ENCODE peak calls at places on chromosomes 4 and X, in eight cellular contexts. P, X, Q, V, F, E, J and T are unnamed samples.
A peak's percentile ranks its signal among the peaks of the same experiment; 100 is the strongest.

GRCh38 chr4:83618991-83619390 is 83.1 kb downstream of the GPAT3 start:
- DNase-seq in X (no peak), P (peak; percentile 28), E (peak; percentile 43), V (no peak), F (peak; percentile 20), Q (peak; percentile 46), J (no peak), T (no peak)

GRCh38 chr4:95869961-95870500 is 30.1 kb downstream of the PDHA2 start:
- DNase-seq in F (no peak), P (peak; percentile 14), J (no peak), X (no peak), Q (no peak), V (no peak), E (no peak), T (no peak)

GRCh38 chr4:68651932-68652331 is 18.5 kb downstream of the UGT2B15 start:
- DNase-seq in J (no peak), X (no peak), Q (no peak), P (no peak), V (no peak), F (no peak), E (no peak), T (no peak)

GRCh38 chr4:157045507-157046127 is 30.3 kb upstream of the GLRB start:
- DNase-seq in J (peak; percentile 17), P (peak; percentile 63), X (no peak), E (peak; percentile 70), F (no peak), V (no peak), Q (peak; percentile 77), T (no peak)

GRCh38 chr4:153242848-153243324 is 38.6 kb downstream of the TRIM2 start:
- DNase-seq in X (no peak), P (no peak), V (no peak), J (no peak), Q (no peak), E (no peak), F (no peak), T (peak; percentile 13)

GRCh38 chr4:93147524-93148212 is 680.9 kb upstream of the ATOH1 start:
- DNase-seq in J (peak; percentile 29), X (no peak), V (no peak), P (no peak), E (no peak), F (no peak), Q (no peak), T (no peak)

GRCh38 chr4:7186081-7186480 is 6.3 kb upstream of the SORCS2 start:
- DNase-seq in P (peak; percentile 42), J (no peak), X (no peak), V (peak; percentile 59), F (no peak), E (no peak), Q (peak; percentile 23), T (no peak)

GRCh38 chrX:53093177-53093655 is 726 bp upstream of the KANTR start:
- DNase-seq in V (peak; percentile 91), E (peak; percentile 61), Q (peak; percentile 87), P (peak; percentile 81), X (peak; percentile 88), F (peak; percentile 80), J (no peak), T (peak; percentile 93)

GRCh38 chr4:11616856-11617255 is 188.2 kb upstream of the HS3ST1 start:
- DNase-seq in V (no peak), X (no peak), Q (no peak), J (no peak), P (no peak), F (no peak), E (no peak), T (no peak)

GRCh38 chrX:3346436-3347329 is at the start of gene MXRA5:
- DNase-seq in V (no peak), F (peak; percentile 11), X (peak; percentile 76), E (no peak), P (peak; percentile 27), J (peak; percentile 21), Q (peak; percentile 66), T (peak; percentile 51)

GRCh38 chr4:96343836-96344235 is 503.9 kb downstream of the PDHA2 start:
- DNase-seq in P (no peak), V (no peak), E (no peak), F (no peak), J (no peak), Q (no peak), X (no peak), T (no peak)

GRCh38 chrX:70592091-70592490 is 147.5 kb downstream of the DLG3 start:
- DNase-seq in Q (peak; percentile 84), J (no peak), F (no peak), E (peak; percentile 57), V (no peak), P (no peak), X (no peak), T (no peak)

GRCh38 chr4:127505203-127505602 is 127.6 kb upstream of the INTU start:
- DNase-seq in X (no peak), Q (peak; percentile 56), E (peak; percentile 60), F (peak; percentile 37), V (no peak), J (no peak), P (peak; percentile 59), T (no peak)

GRCh38 chrX:84453351-84454246 is 48.7 kb downstream of the HDX start:
- DNase-seq in Q (no peak), X (no peak), V (no peak), F (peak; percentile 3), J (no peak), P (no peak), E (no peak), T (no peak)

DNA sequence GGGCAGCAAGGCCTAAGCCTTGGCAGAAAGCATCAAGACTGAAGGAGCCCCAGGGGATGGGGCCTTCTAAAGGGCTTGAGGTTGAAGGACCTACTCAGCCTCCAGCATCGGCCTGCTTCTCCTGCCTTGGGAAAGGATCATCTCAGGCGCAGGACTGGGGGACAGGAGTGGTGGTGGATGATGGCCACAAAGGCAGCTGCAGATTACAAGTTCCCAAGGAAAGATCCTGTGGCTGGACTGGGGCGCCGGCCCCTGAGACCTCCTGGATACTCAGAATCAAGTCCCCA is 1.6 kb upstream of the ELF4 start:
- DNase-seq in F (no peak), V (no peak), J (no peak), Q (no peak), E (no peak), P (no peak), X (no peak), T (no peak)
- H3K4me1 ChIP-seq in F (no peaks in the 10 kb centered on the region), V (peaks cover 7% of the 10 kb centered on the region), J (no peaks in the 10 kb centered on the region), Q (peaks cover 8% of the 10 kb centered on the region), E (peaks cover 67% of the 10 kb centered on the region), P (no peaks in the 10 kb centered on the region), X (no peaks in the 10 kb centered on the region), T (peaks cover 6% of the 10 kb centered on the region)

DNA sequence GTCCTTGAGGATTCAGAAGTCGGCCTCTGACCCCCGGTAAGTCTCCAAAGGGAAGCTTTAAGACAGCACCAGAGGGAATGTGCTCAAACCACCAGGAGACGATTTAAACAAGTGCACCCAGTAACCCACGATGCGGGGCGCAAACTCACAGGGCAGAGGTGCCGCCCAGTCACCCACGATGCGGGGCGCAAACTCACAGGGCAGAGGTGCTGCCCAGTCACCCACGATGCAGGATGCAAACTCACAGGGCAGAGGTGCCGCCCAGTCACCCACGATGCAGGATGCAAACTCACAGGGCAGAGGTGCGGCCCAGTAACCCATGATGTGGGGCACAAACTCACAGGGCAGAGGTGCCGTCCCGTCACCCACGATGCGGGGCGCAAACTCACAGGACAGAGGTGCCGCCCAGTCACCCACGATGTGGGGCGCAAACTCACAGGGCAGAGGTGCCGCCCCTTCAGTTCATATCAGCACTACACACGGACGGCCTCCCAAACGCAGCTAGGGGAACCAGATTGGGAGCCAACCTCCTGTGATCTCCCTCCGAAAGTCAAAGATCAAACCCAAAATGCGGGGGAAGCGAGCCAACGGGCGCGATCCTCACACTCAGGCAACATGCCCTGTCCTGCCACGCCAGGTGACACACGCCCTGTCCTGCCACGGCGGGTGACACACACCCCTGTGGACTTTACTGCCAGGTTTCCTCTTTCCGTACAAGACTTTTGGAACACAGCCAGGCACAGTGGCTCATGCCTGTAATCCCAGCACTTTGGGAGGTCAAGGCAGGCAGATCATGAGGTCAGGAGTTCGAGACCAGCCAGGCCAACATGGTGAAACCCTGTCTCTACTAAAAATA is 11.3 kb downstream of the PPP2R3B start:
- DNase-seq in P (no peak), V (no peak), E (no peak), F (no peak), J (no peak), Q (no peak), X (no peak), T (no peak)
- H3K4me1 ChIP-seq in P (peaks cover 26% of the 10 kb centered on the region), V (peaks cover 9% of the 10 kb centered on the region), E (no peaks in the 10 kb centered on the region), F (no peaks in the 10 kb centered on the region), J (peaks cover 9% of the 10 kb centered on the region), Q (no peaks in the 10 kb centered on the region), X (no peaks in the 10 kb centered on the region), T (peaks cover 25% of the 10 kb centered on the region)

GRCh38 chr4:41394362-41394960 is 137.7 kb downstream of the UCHL1 start:
- DNase-seq in E (no peak), X (no peak), J (no peak), V (no peak), Q (peak; percentile 16), F (no peak), P (no peak), T (no peak)

GRCh38 chr4:41396214-41396613 is 139.5 kb downstream of the UCHL1 start:
- DNase-seq in J (no peak), F (no peak), P (no peak), X (no peak), E (no peak), V (no peak), Q (no peak), T (no peak)

GRCh38 chr4:41400296-41400695 is 137.7 kb upstream of the LIMCH1 start:
- DNase-seq in F (no peak), X (no peak), V (no peak), Q (peak; percentile 27), E (no peak), P (no peak), J (no peak), T (no peak)

GRCh38 chr4:41396869-41397268 is 140.1 kb downstream of the UCHL1 start:
- DNase-seq in Q (no peak), V (no peak), P (no peak), X (no peak), J (no peak), E (no peak), F (no peak), T (no peak)

DNA sequence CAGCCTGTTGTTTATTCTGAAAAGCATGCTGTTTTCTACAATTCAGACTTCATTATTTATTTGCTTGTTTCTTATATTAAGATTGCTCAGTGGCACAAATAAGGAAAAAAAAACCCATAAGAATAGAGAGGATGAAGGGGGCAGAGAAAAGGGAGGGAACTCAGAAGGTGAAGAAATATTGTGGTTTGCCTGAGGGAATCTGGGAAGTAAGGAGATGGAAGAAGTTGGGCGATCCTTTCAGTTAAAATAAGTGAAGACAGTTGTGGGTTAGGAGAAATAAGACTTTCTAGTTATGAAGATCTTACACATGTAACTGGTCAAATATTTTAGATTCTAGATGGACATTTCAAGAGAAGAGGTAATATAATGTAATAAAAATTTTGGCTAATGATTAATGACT is 138.8 kb upstream of the LIMCH1 start:
- DNase-seq in V (no peak), E (no peak), P (no peak), X (no peak), F (no peak), Q (peak; percentile 19), J (no peak), T (no peak)
- H3K4me1 ChIP-seq in V (peaks cover 6% of the 10 kb centered on the region), E (no peaks in the 10 kb centered on the region), P (no peaks in the 10 kb centered on the region), X (no peaks in the 10 kb centered on the region), F (peaks cover 3% of the 10 kb centered on the region), Q (peaks cover 9% of the 10 kb centered on the region), J (peaks cover 6% of the 10 kb centered on the region), T (no peaks in the 10 kb centered on the region)

DNA sequence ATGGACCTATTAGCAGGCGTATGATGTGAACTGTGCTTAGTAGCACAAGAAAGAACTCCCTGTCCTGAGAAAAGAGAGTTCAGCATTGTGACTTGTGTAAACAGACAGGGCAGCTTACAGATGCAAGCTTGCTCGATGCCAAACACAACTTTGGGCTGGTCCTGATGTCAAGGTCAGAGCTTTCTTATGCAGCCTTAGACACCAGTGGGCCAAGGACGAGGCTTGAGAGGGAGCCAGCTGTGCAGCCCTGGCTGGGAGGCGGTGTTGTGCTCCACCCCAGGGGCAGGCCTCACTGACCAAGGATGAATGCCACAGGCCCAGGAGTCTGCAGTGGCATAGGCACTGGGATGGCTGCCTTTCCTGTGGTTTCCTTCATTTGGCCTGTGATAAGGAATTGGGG is 35.4 kb downstream of the JADE1 start:
- DNase-seq in J (no peak), V (no peak), P (no peak), Q (no peak), E (no peak), F (peak; percentile 57), X (peak; percentile 93), T (peak; percentile 24)
- H3K4me1 ChIP-seq in J (no peaks in the 10 kb centered on the region), V (peaks cover 14% of the 10 kb centered on the region), P (peaks cover 7% of the 10 kb centered on the region), Q (no peaks in the 10 kb centered on the region), E (no peaks in the 10 kb centered on the region), F (peaks cover 12% of the 10 kb centered on the region), X (peaks cover 26% of the 10 kb centered on the region), T (peaks cover 26% of the 10 kb centered on the region)